ENCODE peak calls at places on chromosomes 16 and 17, in seven cellular contexts. Z, G, D, X, U, C and W are unnamed samples.

GRCh38 chr17:17792551-17793377 is 44.0 kb downstream of the SREBF1 start:
- DNase-seq in Z (peak; percentile 36), G (peak; percentile 84), D (peak; percentile 73), X (peak; percentile 21), U (no peak), C (no peak), W (no peak)

GRCh38 chr17:68290268-68290954 is 516 bp downstream of the SLC16A6 start:
- DNase-seq in Z (peak; percentile 65), G (peak; percentile 60), D (no peak), X (no peak), U (no peak), C (no peak), W (no peak)

GRCh38 chr17:19371259-19372003 is 6.9 kb upstream of the MAPK7 start:
- DNase-seq in Z (no peak), G (no peak), D (no peak), X (no peak), U (no peak), C (no peak), W (no peak)

GRCh38 chr17:147796-148740 is 10.7 kb downstream of the SCGB1C2 start:
- DNase-seq in Z (no peak), G (no peak), D (no peak), X (no peak), U (no peak), C (no peak), W (no peak)

GRCh38 chr16:53865492-53865863 is 161.5 kb downstream of the FTO start:
- DNase-seq in Z (no peak), G (no peak), D (no peak), X (peak; percentile 18), U (peak; percentile 32), C (no peak), W (peak; percentile 3)

GRCh38 chr16:74437-75318 is 2.2 kb upstream of the RHBDF1 start:
- DNase-seq in Z (peak; percentile 41), G (no peak), D (no peak), X (no peak), U (no peak), C (no peak), W (no peak)

GRCh38 chr17:57517216-57517518 is 227.9 kb downstream of the CCDC182 start:
- DNase-seq in Z (no peak), G (no peak), D (no peak), X (no peak), U (no peak), C (peak; percentile 42), W (no peak)

GRCh38 chr17:57544381-57544780 is 200.7 kb downstream of the CCDC182 start:
- DNase-seq in Z (no peak), G (peak; percentile 62), D (no peak), X (no peak), U (no peak), C (no peak), W (no peak)

GRCh38 chr17:31458829-31459228 is 67.4 kb downstream of the RAB11FIP4 start:
- DNase-seq in Z (no peak), G (no peak), D (no peak), X (no peak), U (no peak), C (no peak), W (no peak)

GRCh38 chr16:68284847-68285246 is 20.5 kb downstream of the SLC7A6 start:
- DNase-seq in Z (no peak), G (no peak), D (no peak), X (no peak), U (peak; percentile 66), C (no peak), W (no peak)

GRCh38 chr17:64706224-64707076 is 44.3 kb upstream of the SMURF2 start:
- DNase-seq in Z (no peak), G (no peak), D (no peak), X (no peak), U (no peak), C (peak; percentile 46), W (peak; percentile 85)

GRCh38 chr17:64780096-64781012 is 118.2 kb upstream of the SMURF2 start:
- DNase-seq in Z (peak; percentile 87), G (peak; percentile 64), D (no peak), X (no peak), U (no peak), C (no peak), W (peak; percentile 62)

GRCh38 chr16:15665107-15665506 is 15.1 kb downstream of the NDE1 start:
- DNase-seq in Z (no peak), G (no peak), D (no peak), X (no peak), U (no peak), C (no peak), W (no peak)

GRCh38 chr17:50035421-50035879 is 20.5 kb upstream of the ITGA3 start:
- DNase-seq in Z (no peak), G (peak; percentile 17), D (no peak), X (peak; percentile 3), U (no peak), C (peak; percentile 45), W (no peak)

GRCh38 chr17:74133726-74134125 is 69.8 kb upstream of the RPL38 start:
- DNase-seq in Z (no peak), G (no peak), D (no peak), X (no peak), U (no peak), C (no peak), W (no peak)

GRCh38 chr17:42422958-42423712 is at the start of gene CAVIN1:
- DNase-seq in Z (peak; percentile 97), G (peak; percentile 83), D (peak; percentile 98), X (peak; percentile 99), U (no peak), C (peak; percentile 90), W (peak; percentile 97)

GRCh38 chr16:57632568-57632967 is 4.1 kb downstream of the ADGRG1 start:
- DNase-seq in Z (no peak), G (no peak), D (peak; percentile 28), X (no peak), U (no peak), C (no peak), W (no peak)

GRCh38 chr17:27242951-27243350 is 51.0 kb upstream of the WSB1 start:
- DNase-seq in Z (no peak), G (no peak), D (no peak), X (no peak), U (no peak), C (no peak), W (no peak)

GRCh38 chr16:10961231-10961630 is 16.9 kb downstream of the CLEC16A start:
- DNase-seq in Z (no peak), G (no peak), D (peak; percentile 95), X (no peak), U (no peak), C (no peak), W (no peak)

GRCh38 chr16:48231675-48232214 is 12.4 kb upstream of the LONP2 start:
- DNase-seq in Z (peak; percentile 53), G (peak; percentile 45), D (peak; percentile 49), X (no peak), U (no peak), C (peak; percentile 49), W (peak; percentile 23)

GRCh38 chr16:9072806-9073341 is 18.6 kb upstream of the HAPSTR1 start:
- DNase-seq in Z (no peak), G (no peak), D (peak; percentile 96), X (no peak), U (peak; percentile 44), C (no peak), W (no peak)

GRCh38 chr17:76716834-76717205 is 6.1 kb upstream of the MXRA7 start:
- DNase-seq in Z (no peak), G (no peak), D (peak; percentile 93), X (no peak), U (no peak), C (no peak), W (no peak)

GRCh38 chr17:2703606-2704005 is 8.0 kb downstream of the CLUH start:
- DNase-seq in Z (no peak), G (no peak), D (no peak), X (no peak), U (no peak), C (no peak), W (no peak)

GRCh38 chr17:2704890-2705248 is 6.7 kb downstream of the CLUH start:
- DNase-seq in Z (peak; percentile 12), G (no peak), D (no peak), X (no peak), U (no peak), C (no peak), W (no peak)

GRCh38 chr17:2704031-2704889 is 7.3 kb downstream of the CLUH start:
- DNase-seq in Z (peak; percentile 12), G (peak; percentile 20), D (no peak), X (no peak), U (no peak), C (no peak), W (no peak)

GRCh38 chr17:2705888-2706795 is 5.4 kb downstream of the CLUH start:
- DNase-seq in Z (peak; percentile 12), G (no peak), D (no peak), X (no peak), U (no peak), C (no peak), W (no peak)

GRCh38 chr17:2705263-2705662 is 6.3 kb downstream of the CLUH start:
- DNase-seq in Z (no peak), G (no peak), D (peak; percentile 84), X (no peak), U (no peak), C (peak; percentile 25), W (peak; percentile 45)
- TF ChIP-seq USF2 in Z (no peak), G (no peak), D (no peak), X (no peak), U (no peak), C (no peak), W (no peak)

GRCh38 chr16:85584989-85585388 is 28.1 kb upstream of the GSE1 start:
- DNase-seq in Z (no peak), G (no peak), D (no peak), X (no peak), U (no peak), C (no peak), W (no peak)
- TF ChIP-seq USF2 in Z (no peak), G (no peak), D (no peak), X (no peak), U (no peak), C (no peak), W (no peak)

GRCh38 chr17:70691150-70691549 is 521.8 kb downstream of the KCNJ2 start:
- DNase-seq in Z (no peak), G (no peak), D (no peak), X (no peak), U (no peak), C (no peak), W (no peak)
- TF ChIP-seq USF2 in Z (no peak), G (no peak), D (no peak), X (no peak), U (no peak), C (no peak), W (no peak)

GRCh38 chr16:72480926-72481325 is 309.0 kb upstream of the PMFBP1 start:
- DNase-seq in Z (no peak), G (no peak), D (no peak), X (no peak), U (no peak), C (no peak), W (no peak)
- TF ChIP-seq USF2 in Z (no peak), G (no peak), D (no peak), X (no peak), U (no peak), C (no peak), W (no peak)

DNA sequence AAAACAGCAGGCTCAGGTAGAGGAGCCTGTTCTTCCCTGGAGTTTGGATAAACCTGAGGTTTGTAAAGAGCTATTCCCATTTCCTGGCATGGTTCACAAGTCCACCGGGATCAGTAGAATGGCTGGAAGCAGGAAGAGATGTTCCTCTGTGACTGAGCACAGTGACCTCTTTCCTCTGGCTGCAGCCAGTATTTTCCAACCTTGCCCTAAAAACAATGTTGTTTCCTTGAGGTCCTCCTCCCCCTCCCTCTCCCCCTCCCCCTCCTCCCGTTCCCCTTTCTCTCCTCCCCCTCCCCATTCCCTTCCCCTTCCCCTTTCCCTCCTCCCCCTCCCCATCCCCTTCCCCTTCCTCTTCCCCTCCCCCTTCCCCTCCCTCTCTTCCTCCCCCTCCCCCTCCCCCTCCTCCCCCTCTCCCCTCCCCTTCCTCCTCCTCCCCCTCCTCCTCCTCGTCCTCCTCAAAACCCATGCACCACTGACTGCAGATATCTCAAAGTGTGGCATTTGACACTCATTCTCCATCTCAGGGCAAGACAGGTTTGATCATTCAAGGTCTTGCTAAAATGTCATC is 58.9 kb upstream of the MON1B start:
- DNase-seq in Z (no peak), G (no peak), D (no peak), X (no peak), U (no peak), C (no peak), W (no peak)
- TF ChIP-seq USF2 in Z (no peak), G (no peak), D (no peak), X (no peak), U (no peak), C (no peak), W (no peak)